ENCODE peak calls at places on chromosomes 12 and 14, in nine cellular contexts. G is CD8-positive, alpha-beta memory T cell; V is bronchial epithelial cell; R is cardiac fibroblast; X is psoas muscle; D is A673; O is esophagus squamous epithelium; E is right atrium auricular region; U is CD8-positive, alpha-beta T cell. Y is an unnamed sample.

GRCh38 chr14:60863251-60863650 is 117.6 kb downstream of the TRMT5 start:
- DNase-seq in V (no peak), R (no peak), X (no peak), D (no peak), U (no peak), E (no peak), G (no peak), O (no peak), Y (no peak)

GRCh38 chr12:65585648-65586420 is 238.4 kb upstream of the HMGA2 start:
- DNase-seq in V (no peak), X (no peak), R (no peak), O (no peak), G (no peak), D (peak; percentile 81), E (no peak), U (no peak), Y (no peak)

GRCh38 chr12:113259499-113259953 is 38.3 kb downstream of the TPCN1 start:
- DNase-seq in X (peak; percentile 87), G (no peak), D (no peak), O (no peak), V (no peak), U (no peak), E (peak; percentile 81), R (peak; percentile 70), Y (peak; percentile 62)

GRCh38 chr12:50314629-50315312 is 31.5 kb upstream of the LIMA1 start:
- DNase-seq in G (peak; percentile 13), E (no peak), V (peak; percentile 40), X (no peak), U (no peak), O (no peak), D (peak; percentile 75), R (peak; percentile 80), Y (no peak)

GRCh38 chr12:62260733-62261683 is 804 bp downstream of the USP15 start:
- DNase-seq in D (peak; percentile 52), U (peak; percentile 36), O (peak; percentile 32), G (peak; percentile 74), X (no peak), R (peak; percentile 45), V (peak; percentile 61), E (no peak), Y (no peak)

GRCh38 chr14:77040309-77040994 is 11.9 kb upstream of the IRF2BPL start:
- DNase-seq in D (peak; percentile 100), U (peak; percentile 99), R (peak; percentile 99), G (peak; percentile 98), O (peak; percentile 83), V (peak; percentile 89), E (peak; percentile 99), X (peak; percentile 99), Y (peak; percentile 93)

GRCh38 chr12:116037941-116038837 is 239.3 kb downstream of the MED13L start:
- DNase-seq in U (no peak), R (peak; percentile 58), D (no peak), O (no peak), V (no peak), X (no peak), G (no peak), E (no peak), Y (no peak)

GRCh38 chr14:70658899-70659298 is 17.2 kb downstream of the TTC9 start:
- DNase-seq in G (peak; percentile 46), O (no peak), V (no peak), U (no peak), E (no peak), R (no peak), X (no peak), D (no peak), Y (no peak)

GRCh38 chr12:39103552-39104165 is 198.3 kb upstream of the CPNE8 start:
- DNase-seq in V (peak; percentile 86), O (no peak), R (peak; percentile 82), E (no peak), D (peak; percentile 83), X (no peak), G (peak; percentile 9), U (no peak), Y (no peak)

GRCh38 chr12:126617312-126617711 is 1552.1 kb downstream of the AACS start:
- DNase-seq in D (peak; percentile 55), O (no peak), X (no peak), E (no peak), V (no peak), G (no peak), U (no peak), R (peak; percentile 9), Y (no peak)

GRCh38 chr14:82394916-82395315 is 861.3 kb upstream of the SEL1L start:
- DNase-seq in U (no peak), X (no peak), E (no peak), R (no peak), G (no peak), V (no peak), O (no peak), D (no peak), Y (no peak)

GRCh38 chr12:113359133-113359938 is 949 bp downstream of the PLBD2 start:
- DNase-seq in D (no peak), V (no peak), E (peak; percentile 72), O (no peak), U (no peak), G (no peak), R (peak; percentile 23), X (peak; percentile 67), Y (no peak)

GRCh38 chr14:20412422-20412821 is 879 bp downstream of the TEP1 start:
- DNase-seq in O (no peak), X (no peak), E (no peak), D (peak; percentile 7), U (no peak), G (peak; percentile 37), R (peak; percentile 25), V (no peak), Y (no peak)

GRCh38 chr14:101915871-101916815 is 48.2 kb upstream of the DYNC1H1 start:
- DNase-seq in E (no peak), O (no peak), D (no peak), G (no peak), V (no peak), U (no peak), R (no peak), X (no peak), Y (no peak)

GRCh38 chr14:37623552-37623951 is 28.1 kb downstream of the TTC6 start:
- DNase-seq in E (no peak), O (no peak), D (peak; percentile 61), U (no peak), V (peak; percentile 98), R (peak; percentile 90), G (no peak), X (no peak), Y (peak; percentile 68)

GRCh38 chr12:107684990-107685359 is 624 bp upstream of the PWP1 start:
- DNase-seq in D (peak; percentile 44), V (peak; percentile 29), O (no peak), E (no peak), G (no peak), R (peak; percentile 42), X (no peak), U (no peak), Y (no peak)

GRCh38 chr12:79883216-79883615 is 51.7 kb downstream of the PPP1R12A start:
- DNase-seq in D (no peak), U (no peak), G (no peak), O (no peak), X (no peak), R (peak; percentile 64), V (peak; percentile 23), E (no peak), Y (no peak)

GRCh38 chr14:71155743-71156142 is 248.5 kb downstream of the PCNX1 start:
- DNase-seq in R (no peak), X (no peak), U (no peak), G (no peak), O (no peak), D (no peak), E (no peak), V (no peak), Y (no peak)

GRCh38 chr14:81449114-81449513 is 49.0 kb upstream of the STON2 start:
- DNase-seq in V (no peak), D (no peak), E (peak; percentile 75), O (no peak), R (no peak), U (no peak), X (peak; percentile 31), G (no peak), Y (no peak)

GRCh38 chr12:56522486-56523193 is 1.0 kb downstream of the RBMS2 start:
- DNase-seq in O (no peak), E (no peak), V (peak; percentile 39), X (no peak), U (no peak), R (peak; percentile 45), D (peak; percentile 37), G (no peak), Y (no peak)
- H3K4me3 ChIP-seq in O (peak overlapping the region; percentile 52), E (peak overlapping the region; percentile 52), V (peak overlapping the region; percentile 52), X (peak overlapping the region; percentile 71), U (no peak overlapping the region), R (peak overlapping the region; percentile 72), D (peak overlapping the region; percentile 54), G (no peak overlapping the region), Y (peak overlapping the region; percentile 66)

DNA sequence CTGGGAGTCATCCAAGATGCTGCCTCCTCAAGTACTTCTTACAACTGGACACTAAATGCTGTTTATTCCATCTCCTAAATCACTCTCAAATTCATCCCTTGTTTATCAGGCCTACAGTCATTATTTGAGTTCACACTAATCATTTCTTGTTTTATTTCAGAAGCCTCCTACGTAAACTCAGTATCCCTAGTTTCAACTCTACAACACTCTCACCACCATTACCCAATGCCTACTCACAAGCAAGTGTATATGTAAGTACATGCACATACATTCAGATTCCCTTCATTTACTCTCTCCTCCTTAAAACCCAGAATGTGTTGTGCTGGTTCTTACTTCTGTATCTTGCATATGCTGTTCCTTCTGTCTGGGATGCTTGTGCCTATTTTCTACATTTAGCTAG is 43.0 kb downstream of the DDHD1 start:
- DNase-seq in R (no peak), G (no peak), D (no peak), E (no peak), O (no peak), U (no peak), X (no peak), V (no peak), Y (no peak)
- H3K4me3 ChIP-seq in R (no peak overlapping the region), G (no peak overlapping the region), D (no peak overlapping the region), E (no peak overlapping the region), O (no peak overlapping the region), U (no peak overlapping the region), X (no peak overlapping the region), V (no peak overlapping the region), Y (no peak overlapping the region)

GRCh38 chr12:92259291-92259690 is 113.6 kb upstream of the BTG1 start:
- DNase-seq in G (no peak), D (no peak), O (no peak), V (no peak), R (no peak), X (no peak), E (no peak), U (no peak), Y (no peak)
- H3K4me3 ChIP-seq in G (no peak overlapping the region), D (no peak overlapping the region), O (no peak overlapping the region), V (no peak overlapping the region), R (no peak overlapping the region), X (no peak overlapping the region), E (no peak overlapping the region), U (no peak overlapping the region), Y (no peak overlapping the region)

DNA sequence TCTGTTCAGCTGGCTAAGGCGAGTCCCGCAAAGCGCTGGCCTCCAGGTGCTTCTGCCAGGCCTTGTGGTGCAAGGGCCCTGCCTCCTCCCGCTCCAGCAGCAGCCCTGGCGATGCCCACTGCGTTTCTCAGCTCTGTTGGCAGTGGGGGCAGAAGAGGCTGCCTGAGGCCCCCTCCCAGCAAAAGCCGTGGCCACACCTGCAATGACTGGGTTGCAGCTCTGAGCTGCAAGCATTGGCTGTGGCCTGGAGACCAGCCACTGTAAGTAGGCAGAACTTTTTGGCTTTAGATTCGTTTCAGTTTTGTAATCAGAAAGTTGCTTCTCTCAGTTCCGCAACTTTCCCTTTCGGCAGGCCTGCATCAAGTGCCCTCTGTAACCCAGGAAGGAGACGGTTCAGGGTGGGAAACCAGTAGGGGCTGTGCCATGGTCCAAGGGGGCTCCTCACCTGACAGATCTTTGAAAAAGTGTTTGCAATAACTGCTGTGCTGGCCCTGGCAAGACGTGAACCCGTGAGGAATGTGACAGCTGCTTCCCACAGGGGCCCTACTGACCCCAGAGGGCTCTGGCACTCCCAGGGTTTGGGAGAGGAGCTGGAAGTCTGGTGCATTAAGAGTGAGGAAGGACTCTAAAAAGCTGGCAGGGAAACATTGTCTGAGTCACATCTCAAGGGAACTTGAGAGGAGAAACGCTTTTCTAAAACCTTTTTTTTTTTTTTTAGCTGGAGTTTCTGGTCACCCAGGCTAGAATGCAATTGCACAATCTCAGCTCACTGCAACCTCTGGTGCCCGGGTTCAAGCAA is 54.5 kb upstream of the MAX start:
- DNase-seq in G (no peak), X (peak; percentile 40), V (peak; percentile 66), R (peak; percentile 91), O (no peak), E (peak; percentile 62), D (no peak), U (no peak), Y (peak; percentile 73)
- H3K4me3 ChIP-seq in G (no peak overlapping the region), X (peak overlapping the region; percentile 45), V (no peak overlapping the region), R (no peak overlapping the region), O (peak overlapping the region; percentile 26), E (no peak overlapping the region), D (no peak overlapping the region), U (no peak overlapping the region), Y (no peak overlapping the region)